ENCODE peak calls at places on chromosomes 16 and 17, in six cellular contexts. One of them, this sample, is unnamed.

GRCh38 chr16:54942353-54942943 is 11.8 kb downstream of the IRX5 start:
- DNase-seq in CD8-positive, alpha-beta T cell: no peak
- DNase-seq in ovary: no peak
- DNase-seq in neuronal stem cell: no peak
- DNase-seq in SK-N-SH: no peak
- DNase-seq in colonic mucosa: no peak
- DNase-seq in this sample: no peak

GRCh38 chr17:74563358-74563757 is 4.0 kb downstream of the CD300H start:
- DNase-seq in ovary: no peak
- DNase-seq in CD8-positive, alpha-beta T cell: no peak
- DNase-seq in neuronal stem cell: no peak
- DNase-seq in colonic mucosa: no peak
- DNase-seq in SK-N-SH: no peak
- DNase-seq in this sample: no peak

GRCh38 chr17:13590441-13590840 is 11.3 kb downstream of the HS3ST3A1 start:
- DNase-seq in SK-N-SH: no peak
- DNase-seq in neuronal stem cell: no peak
- DNase-seq in colonic mucosa: no peak
- DNase-seq in CD8-positive, alpha-beta T cell: no peak
- DNase-seq in ovary: no peak
- DNase-seq in this sample: no peak

GRCh38 chr17:35892091-35892637 is 12.0 kb upstream of the CCL5 start:
- DNase-seq in neuronal stem cell: no peak
- DNase-seq in CD8-positive, alpha-beta T cell: no peak
- DNase-seq in SK-N-SH: no peak
- DNase-seq in colonic mucosa: no peak
- DNase-seq in ovary: no peak
- DNase-seq in this sample: no peak

GRCh38 chr16:19116711-19117449 is 3.1 kb downstream of the ITPRIPL2 start:
- DNase-seq in CD8-positive, alpha-beta T cell: no peak
- DNase-seq in colonic mucosa: no peak
- DNase-seq in neuronal stem cell: no peak
- DNase-seq in SK-N-SH: no peak
- DNase-seq in ovary: no peak
- DNase-seq in this sample: no peak

GRCh38 chr16:81035975-81036750 is 521 bp downstream of the ATMIN start:
- DNase-seq in colonic mucosa: peak; percentile 27
- DNase-seq in CD8-positive, alpha-beta T cell: no peak
- DNase-seq in ovary: peak; percentile 44
- DNase-seq in SK-N-SH: peak; percentile 80
- DNase-seq in neuronal stem cell: peak; percentile 17
- DNase-seq in this sample: no peak

GRCh38 chr17:16100737-16101400 is 101.2 kb downstream of the TTC19 start:
- DNase-seq in ovary: no peak
- DNase-seq in colonic mucosa: no peak
- DNase-seq in SK-N-SH: no peak
- DNase-seq in CD8-positive, alpha-beta T cell: no peak
- DNase-seq in neuronal stem cell: no peak
- DNase-seq in this sample: no peak

GRCh38 chr17:16923097-16923903 is 48.6 kb downstream of the TNFRSF13B start:
- DNase-seq in neuronal stem cell: no peak
- DNase-seq in SK-N-SH: no peak
- DNase-seq in CD8-positive, alpha-beta T cell: no peak
- DNase-seq in ovary: no peak
- DNase-seq in colonic mucosa: no peak
- DNase-seq in this sample: no peak

GRCh38 chr17:77215281-77215680 is 74.5 kb downstream of the SEC14L1 start:
- DNase-seq in SK-N-SH: no peak
- DNase-seq in neuronal stem cell: no peak
- DNase-seq in colonic mucosa: no peak
- DNase-seq in ovary: no peak
- DNase-seq in CD8-positive, alpha-beta T cell: no peak
- DNase-seq in this sample: peak; percentile 29

GRCh38 chr17:42310281-42311156 is 22.2 kb downstream of the STAT5A start:
- DNase-seq in colonic mucosa: no peak
- DNase-seq in SK-N-SH: no peak
- DNase-seq in neuronal stem cell: no peak
- DNase-seq in ovary: no peak
- DNase-seq in CD8-positive, alpha-beta T cell: no peak
- DNase-seq in this sample: no peak

GRCh38 chr16:50644730-50645129 is 36.4 kb downstream of the SNX20 start:
- DNase-seq in neuronal stem cell: no peak
- DNase-seq in CD8-positive, alpha-beta T cell: peak; percentile 18
- DNase-seq in SK-N-SH: peak; percentile 61
- DNase-seq in ovary: no peak
- DNase-seq in colonic mucosa: no peak
- DNase-seq in this sample: no peak

GRCh38 chr17:28953444-28954118 is 2.3 kb upstream of the PHF12 start:
- DNase-seq in CD8-positive, alpha-beta T cell: peak; percentile 21
- DNase-seq in colonic mucosa: peak; percentile 74
- DNase-seq in SK-N-SH: peak; percentile 61
- DNase-seq in neuronal stem cell: peak; percentile 83
- DNase-seq in ovary: peak; percentile 71
- DNase-seq in this sample: no peak

GRCh38 chr16:75237398-75238131 is 13.9 kb downstream of the BCAR1 start:
- DNase-seq in CD8-positive, alpha-beta T cell: no peak
- DNase-seq in neuronal stem cell: no peak
- DNase-seq in colonic mucosa: peak; percentile 17
- DNase-seq in SK-N-SH: no peak
- DNase-seq in ovary: peak; percentile 43
- DNase-seq in this sample: no peak

GRCh38 chr16:84579936-84580335 is 37.9 kb downstream of the COTL1 start:
- DNase-seq in SK-N-SH: no peak
- DNase-seq in ovary: no peak
- DNase-seq in colonic mucosa: no peak
- DNase-seq in CD8-positive, alpha-beta T cell: no peak
- DNase-seq in neuronal stem cell: no peak
- DNase-seq in this sample: no peak

GRCh38 chr17:67069591-67070136 is 25.3 kb downstream of the CACNG1 start:
- DNase-seq in neuronal stem cell: no peak
- DNase-seq in colonic mucosa: no peak
- DNase-seq in SK-N-SH: no peak
- DNase-seq in ovary: no peak
- DNase-seq in CD8-positive, alpha-beta T cell: no peak
- DNase-seq in this sample: no peak

GRCh38 chr17:27268394-27269085 is 25.4 kb upstream of the WSB1 start:
- DNase-seq in ovary: no peak
- DNase-seq in CD8-positive, alpha-beta T cell: no peak
- DNase-seq in SK-N-SH: no peak
- DNase-seq in neuronal stem cell: no peak
- DNase-seq in colonic mucosa: no peak
- DNase-seq in this sample: no peak

GRCh38 chr17:38916771-38917170 is 8.6 kb upstream of the LASP1NB start:
- DNase-seq in ovary: no peak
- DNase-seq in CD8-positive, alpha-beta T cell: no peak
- DNase-seq in neuronal stem cell: no peak
- DNase-seq in SK-N-SH: no peak
- DNase-seq in colonic mucosa: no peak
- DNase-seq in this sample: no peak

DNA sequence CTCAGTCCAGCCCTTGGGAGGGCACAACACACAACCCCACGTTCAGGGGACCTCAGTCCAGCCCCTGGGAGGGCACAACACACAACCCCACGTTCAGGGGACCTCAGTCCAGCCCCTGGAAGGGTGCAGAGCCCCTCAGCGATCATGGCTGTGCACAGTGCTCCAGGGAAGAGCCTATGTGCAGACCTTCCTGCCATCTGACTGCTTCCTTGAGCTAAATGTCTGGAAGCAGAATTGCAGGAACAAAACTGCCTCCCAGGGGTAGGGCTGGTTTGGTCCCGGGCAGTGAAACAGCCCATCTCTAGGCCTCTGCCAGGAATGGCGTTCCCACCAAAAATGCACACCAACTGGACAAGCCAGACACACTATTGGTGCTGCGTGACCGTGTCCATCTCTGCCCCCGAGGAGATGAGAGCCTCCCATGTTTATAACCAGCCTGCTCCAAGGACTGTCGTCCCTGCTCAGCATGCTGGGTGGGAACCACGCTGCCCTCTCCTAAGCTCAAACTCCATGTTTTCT is 44.0 kb downstream of the ZNF276 start:
- DNase-seq in neuronal stem cell: no peak
- DNase-seq in ovary: no peak
- DNase-seq in CD8-positive, alpha-beta T cell: no peak
- DNase-seq in SK-N-SH: no peak
- DNase-seq in colonic mucosa: no peak
- DNase-seq in this sample: no peak
- H3K27ac ChIP-seq in neuronal stem cell: no peak overlapping the region
- H3K27ac ChIP-seq in ovary: no peak overlapping the region
- H3K27ac ChIP-seq in CD8-positive, alpha-beta T cell: peak overlapping the region; percentile 1
- H3K27ac ChIP-seq in SK-N-SH: no peak overlapping the region
- H3K27ac ChIP-seq in colonic mucosa: peak overlapping the region; percentile 94
- H3K27ac ChIP-seq in this sample: no peak overlapping the region

GRCh38 chr16:30567160-30567990 is 4.1 kb downstream of the ZNF688 start:
- DNase-seq in colonic mucosa: no peak
- DNase-seq in neuronal stem cell: no peak
- DNase-seq in SK-N-SH: no peak
- DNase-seq in CD8-positive, alpha-beta T cell: no peak
- DNase-seq in ovary: no peak
- DNase-seq in this sample: peak; percentile 81
- H3K27ac ChIP-seq in colonic mucosa: peak overlapping the region; percentile 25
- H3K27ac ChIP-seq in neuronal stem cell: no peak overlapping the region
- H3K27ac ChIP-seq in SK-N-SH: no peak overlapping the region
- H3K27ac ChIP-seq in CD8-positive, alpha-beta T cell: peak overlapping the region; percentile 63
- H3K27ac ChIP-seq in ovary: no peak overlapping the region
- H3K27ac ChIP-seq in this sample: no peak overlapping the region

DNA sequence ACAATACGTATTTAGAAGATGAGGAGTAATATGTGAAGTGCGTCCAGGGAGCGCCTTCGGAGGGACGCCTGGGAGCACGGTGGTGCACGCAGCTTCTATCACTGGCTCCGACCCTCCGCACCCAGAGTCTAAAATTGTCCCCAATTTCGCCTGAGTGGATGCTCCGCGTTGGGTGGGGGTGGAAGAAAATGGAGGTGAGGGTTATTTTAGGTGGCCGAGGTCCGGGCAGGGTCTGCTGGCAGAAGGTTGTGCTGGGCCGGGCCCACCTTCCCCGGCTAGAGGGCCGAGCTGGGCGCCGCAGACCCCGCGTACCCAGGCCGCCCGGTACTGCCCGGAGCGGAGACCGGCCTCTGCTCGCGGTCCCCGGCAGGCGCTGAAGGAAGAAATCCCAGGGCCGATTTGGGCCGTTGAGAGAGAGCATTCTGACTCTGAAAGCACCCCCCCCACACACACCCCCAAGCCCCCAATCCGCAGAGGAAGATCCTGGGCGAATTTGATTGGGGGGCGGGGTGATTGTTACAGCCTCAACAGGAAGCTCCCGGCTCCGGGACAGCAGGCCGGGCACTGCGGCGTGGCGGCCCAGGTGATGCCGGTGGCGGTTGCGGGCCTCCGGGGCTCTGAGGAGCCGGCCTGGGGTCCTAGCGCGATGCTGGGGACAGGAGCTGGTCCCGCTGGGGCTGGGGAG is 3.1 kb downstream of the BAHCC1 start:
- DNase-seq in neuronal stem cell: no peak
- DNase-seq in colonic mucosa: peak; percentile 71
- DNase-seq in SK-N-SH: peak; percentile 68
- DNase-seq in CD8-positive, alpha-beta T cell: no peak
- DNase-seq in ovary: no peak
- DNase-seq in this sample: peak; percentile 55
- H3K27ac ChIP-seq in neuronal stem cell: no peak overlapping the region
- H3K27ac ChIP-seq in colonic mucosa: peak overlapping the region; percentile 76
- H3K27ac ChIP-seq in SK-N-SH: peak overlapping the region; percentile 89
- H3K27ac ChIP-seq in CD8-positive, alpha-beta T cell: no peak overlapping the region
- H3K27ac ChIP-seq in ovary: peak overlapping the region; percentile 94
- H3K27ac ChIP-seq in this sample: peak overlapping the region; percentile 86

DNA sequence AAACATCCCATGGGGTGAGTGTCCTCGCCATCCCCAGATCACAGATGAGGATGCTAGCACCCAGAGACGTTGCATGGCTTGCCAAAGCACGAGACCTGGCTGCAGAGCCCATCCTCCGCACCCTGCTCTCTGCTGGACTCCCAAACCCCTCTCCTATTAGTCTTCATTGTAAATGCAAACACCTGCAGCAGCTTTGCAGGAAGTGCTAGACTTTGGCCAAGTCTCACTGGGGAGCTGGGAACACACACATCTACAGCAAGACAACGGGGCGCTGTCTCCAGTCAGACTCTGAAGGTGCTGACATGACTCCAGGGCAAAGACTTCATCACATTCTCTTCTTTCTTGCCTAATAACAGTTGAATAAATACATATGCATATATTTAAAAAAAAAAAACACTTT is 43.8 kb downstream of the CYTH1 start:
- DNase-seq in SK-N-SH: no peak
- DNase-seq in colonic mucosa: no peak
- DNase-seq in CD8-positive, alpha-beta T cell: no peak
- DNase-seq in neuronal stem cell: no peak
- DNase-seq in ovary: no peak
- DNase-seq in this sample: no peak
- H3K27ac ChIP-seq in SK-N-SH: peak overlapping the region; percentile 83
- H3K27ac ChIP-seq in colonic mucosa: no peak overlapping the region
- H3K27ac ChIP-seq in CD8-positive, alpha-beta T cell: no peak overlapping the region
- H3K27ac ChIP-seq in neuronal stem cell: no peak overlapping the region
- H3K27ac ChIP-seq in ovary: no peak overlapping the region
- H3K27ac ChIP-seq in this sample: no peak overlapping the region

DNA sequence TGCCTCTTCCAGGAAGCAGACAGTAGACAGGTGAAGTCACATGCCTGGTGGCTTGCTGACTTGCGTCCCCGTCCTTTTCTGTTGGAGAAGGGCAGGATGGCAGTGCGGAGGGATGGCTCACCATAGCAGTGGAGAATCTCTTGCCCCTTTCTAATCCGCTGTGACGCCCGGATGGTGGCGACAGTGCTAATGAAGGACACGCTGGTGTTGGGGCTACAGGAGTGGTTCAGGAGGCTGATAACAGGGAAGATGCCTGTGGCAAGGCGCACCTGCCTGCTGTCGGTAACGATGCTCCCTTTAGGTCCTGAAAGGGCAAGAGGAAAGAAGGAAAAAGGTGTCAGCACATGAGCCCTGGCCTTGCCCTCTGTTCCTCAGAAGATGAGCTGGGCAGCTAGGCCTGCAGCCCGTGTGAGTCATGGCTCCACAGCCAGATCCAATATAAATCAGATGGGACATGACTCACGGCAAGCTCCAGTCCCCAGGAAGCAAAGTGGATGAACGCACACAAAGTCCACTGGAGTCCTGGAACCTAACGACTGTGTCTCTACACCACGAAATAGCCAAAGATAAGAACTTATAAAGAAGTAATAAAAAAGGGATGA is 25.5 kb downstream of the SERPINF1 start:
- DNase-seq in SK-N-SH: peak; percentile 52
- DNase-seq in neuronal stem cell: no peak
- DNase-seq in CD8-positive, alpha-beta T cell: no peak
- DNase-seq in colonic mucosa: peak; percentile 63
- DNase-seq in ovary: peak; percentile 66
- DNase-seq in this sample: no peak
- H3K27ac ChIP-seq in SK-N-SH: peak overlapping the region; percentile 93
- H3K27ac ChIP-seq in neuronal stem cell: no peak overlapping the region
- H3K27ac ChIP-seq in CD8-positive, alpha-beta T cell: no peak overlapping the region
- H3K27ac ChIP-seq in colonic mucosa: peak overlapping the region; percentile 65
- H3K27ac ChIP-seq in ovary: peak overlapping the region; percentile 84
- H3K27ac ChIP-seq in this sample: peak overlapping the region; percentile 22

This sample was measured in caudate nucleus.